ENCODE peak calls at places on chromosomes 4 and X, in six cellular contexts. M is GM20000, N is glutamatergic neuron, Y is WERI-Rb-1, T is tibial nerve, C is neural crest cell. E is an unnamed sample.

GRCh38 chr4:162163892-162164759 is at the start of gene FSTL5:
- DNase-seq in T (peak; percentile 34), M (peak; percentile 14), Y (peak; percentile 99), N (peak; percentile 94), C (peak; percentile 86), E (no peak)

GRCh38 chr4:33482773-33483172 is 2761.5 kb downstream of the ARAP2 start:
- DNase-seq in T (no peak), Y (no peak), N (no peak), C (no peak), M (no peak), E (no peak)

GRCh38 chr4:66489370-66489769 is 819.1 kb upstream of the EPHA5 start:
- DNase-seq in C (no peak), T (no peak), Y (no peak), N (no peak), M (no peak), E (no peak)

GRCh38 chr4:177509346-177509745 is 67.1 kb upstream of the AGA start:
- DNase-seq in T (no peak), M (no peak), N (no peak), C (no peak), Y (no peak), E (no peak)

GRCh38 chrX:94493405-94493804 is 819.4 kb downstream of the FAM133A start:
- DNase-seq in C (no peak), N (no peak), T (no peak), M (no peak), Y (no peak), E (no peak)

GRCh38 chrX:16883487-16883804 is 13.3 kb upstream of the RBBP7 start:
- DNase-seq in N (no peak), T (no peak), Y (no peak), M (no peak), C (no peak), E (no peak)

GRCh38 chrX:116930311-116930710 is 467.5 kb upstream of the CT83 start:
- DNase-seq in C (no peak), T (no peak), M (no peak), Y (no peak), N (no peak), E (no peak)

GRCh38 chr4:25163216-25163615 is 3.0 kb upstream of the SEPSECS start:
- DNase-seq in T (no peak), N (no peak), C (no peak), M (no peak), Y (no peak), E (no peak)

GRCh38 chr4:185167205-185167604 is 24.1 kb downstream of the SLC25A4 start:
- DNase-seq in Y (no peak), T (no peak), M (no peak), N (no peak), C (no peak), E (no peak)

GRCh38 chr4:113060853-113061252 is 11.4 kb downstream of the ANK2 start:
- DNase-seq in M (no peak), Y (no peak), N (no peak), T (no peak), C (no peak), E (no peak)

GRCh38 chr4:98092833-98093439 is 50.3 kb downstream of the STPG2 start:
- DNase-seq in M (no peak), C (no peak), Y (no peak), T (no peak), N (no peak), E (no peak)

GRCh38 chr4:157521916-157522315 is 301.4 kb downstream of the GRIA2 start:
- DNase-seq in T (no peak), C (no peak), Y (no peak), M (no peak), N (no peak), E (no peak)

GRCh38 chrX:34338046-34338445 is 205.9 kb upstream of the FAM47A start:
- DNase-seq in Y (no peak), T (no peak), N (no peak), M (no peak), C (no peak), E (no peak)

DNA sequence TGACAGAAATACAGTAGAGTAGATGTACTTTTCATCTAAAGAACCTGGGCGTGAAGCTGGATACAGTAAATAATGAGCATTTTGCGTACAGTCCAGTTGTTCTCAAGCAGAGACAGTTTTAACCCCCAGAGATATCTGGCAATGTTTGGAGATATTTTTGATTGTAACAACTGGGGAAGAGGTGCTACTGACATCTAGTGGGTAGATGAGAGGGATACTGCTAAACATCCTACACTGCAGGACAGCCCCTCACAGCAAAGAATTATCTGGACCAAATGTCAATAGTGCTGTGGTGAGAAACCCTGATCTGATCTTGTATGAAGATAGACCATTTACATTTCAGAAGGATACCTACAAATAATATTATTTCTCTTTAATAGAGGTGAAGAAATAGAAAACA is 200.2 kb upstream of the FAM47A start:
- DNase-seq in C (no peak), Y (no peak), T (no peak), M (no peak), N (no peak), E (no peak)
- TF ChIP-seq CTCF in C (peak; percentile 55), Y (peak; percentile 48), T (no peak), M (no peak), N (no peak), E (no peak)

GRCh38 chrX:143298663-143299241 is 218.5 kb downstream of the SPANXN3 start:
- DNase-seq in N (no peak), C (no peak), Y (no peak), M (no peak), T (no peak), E (no peak)
- TF ChIP-seq CTCF in N (no peak), C (no peak), Y (no peak), M (no peak), T (no peak), E (no peak)

DNA sequence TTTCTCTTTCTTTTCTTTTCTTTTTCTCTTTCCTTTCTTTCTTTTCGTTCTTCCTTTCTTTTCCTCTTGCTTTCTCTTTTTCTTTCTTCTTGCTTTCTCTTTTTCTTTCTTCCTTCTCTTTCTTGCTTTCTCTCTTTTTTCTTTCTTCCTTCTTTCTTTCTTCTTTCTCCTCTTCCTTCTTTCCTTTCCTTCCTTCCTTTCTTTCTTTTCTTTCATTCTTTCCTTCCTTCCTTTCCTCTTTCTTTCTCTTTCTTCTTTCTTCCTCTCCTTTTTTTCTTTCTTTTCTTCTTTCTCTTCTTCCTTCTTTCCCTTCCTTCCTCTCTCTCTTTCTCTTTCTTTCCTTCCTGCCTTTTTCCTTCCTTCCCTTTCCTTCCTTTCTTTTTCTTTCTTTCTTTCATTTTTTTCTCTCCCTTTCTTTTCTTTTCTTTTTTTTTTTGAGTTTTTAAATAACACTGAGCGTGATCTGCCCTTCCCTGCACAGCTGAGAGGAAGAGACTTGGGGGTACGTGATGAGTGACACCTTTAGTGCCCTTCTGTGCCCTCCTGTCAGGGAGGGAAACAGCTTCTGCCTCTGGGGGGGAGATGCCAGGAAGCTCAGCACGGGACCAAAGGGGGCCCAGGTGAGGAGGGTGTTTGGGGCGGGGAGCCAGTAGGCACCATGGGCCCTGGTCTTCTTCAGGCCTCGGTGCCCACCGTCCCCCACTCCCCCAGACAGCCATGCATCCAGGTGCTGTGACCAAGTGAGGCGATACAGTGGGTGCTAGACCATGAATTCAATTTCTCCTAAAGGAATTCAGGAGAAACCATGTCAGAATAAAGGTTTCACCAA is 36.6 kb upstream of the CDKN2AIP start:
- DNase-seq in Y (no peak), M (no peak), N (no peak), C (no peak), T (no peak), E (no peak)
- TF ChIP-seq CTCF in Y (no peak), M (no peak), N (no peak), C (no peak), T (no peak), E (no peak)

GRCh38 chr4:44738615-44739014 is 12.3 kb upstream of the GNPDA2 start:
- DNase-seq in N (no peak), C (no peak), Y (peak; percentile 17), T (no peak), M (no peak), E (no peak)
- TF ChIP-seq CTCF in N (peak; percentile 44), C (peak; percentile 51), Y (no peak), T (no peak), M (peak; percentile 43), E (no peak)

GRCh38 chr4:87838207-87838606 is 5.4 kb downstream of the MEPE start:
- DNase-seq in N (peak; percentile 17), M (no peak), C (no peak), Y (no peak), T (no peak), E (no peak)
- TF ChIP-seq CTCF in N (no peak), M (no peak), C (peak; percentile 49), Y (peak; percentile 27), T (peak; percentile 8), E (no peak)

DNA sequence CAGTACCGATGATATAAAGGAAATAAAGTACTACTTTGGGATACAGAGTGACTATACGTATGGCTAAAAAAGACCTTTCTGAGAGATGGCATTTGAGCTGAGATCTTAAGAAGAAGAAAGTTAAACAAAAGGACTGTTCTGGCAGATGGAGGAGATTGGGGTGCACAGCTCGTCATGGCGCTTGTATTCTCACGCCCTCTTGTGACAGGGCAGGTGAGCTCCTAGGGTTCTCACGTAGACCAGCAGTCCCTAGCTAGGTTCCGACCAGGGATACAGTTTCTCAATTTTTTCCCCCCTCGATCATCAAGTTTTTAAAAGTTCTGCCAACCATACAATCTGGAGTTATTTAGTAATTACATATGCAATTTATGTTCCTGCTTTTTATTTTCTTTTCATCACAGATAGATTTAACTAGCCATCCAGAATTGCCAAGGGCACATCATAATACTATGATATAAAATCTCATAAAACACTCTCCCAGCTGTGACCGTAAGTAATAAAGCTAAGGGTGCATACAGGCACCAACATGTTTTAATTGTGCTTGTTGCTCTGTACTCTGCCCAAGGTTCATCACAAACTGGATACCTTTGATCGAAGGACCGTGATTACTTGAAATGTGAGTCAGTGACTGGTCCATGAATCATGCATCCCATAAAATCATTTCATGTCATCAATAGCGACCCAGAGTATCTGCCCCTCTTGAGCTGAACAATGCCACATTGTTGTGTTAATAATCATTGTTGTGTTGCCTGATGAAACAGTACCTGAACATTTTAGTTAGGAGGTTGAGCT is 69.4 kb upstream of the ZNF518B start:
- DNase-seq in M (no peak), T (no peak), N (no peak), C (no peak), Y (no peak), E (no peak)
- TF ChIP-seq CTCF in M (no peak), T (no peak), N (no peak), C (no peak), Y (peak; percentile 31), E (no peak)

GRCh38 chr4:88101165-88101564 is 57.3 kb downstream of the ABCG2 start:
- DNase-seq in C (no peak), T (no peak), Y (no peak), M (no peak), N (no peak), E (no peak)

GRCh38 chr4:88093874-88094273 is 64.6 kb downstream of the ABCG2 start:
- DNase-seq in C (no peak), T (no peak), M (no peak), Y (no peak), N (no peak), E (no peak)

GRCh38 chr4:88098993-88099752 is 59.3 kb downstream of the ABCG2 start:
- DNase-seq in C (no peak), N (no peak), M (no peak), Y (no peak), T (no peak), E (no peak)

GRCh38 chr4:88097781-88098180 is 60.7 kb downstream of the ABCG2 start:
- DNase-seq in Y (no peak), C (no peak), N (no peak), T (no peak), M (no peak), E (no peak)

DNA sequence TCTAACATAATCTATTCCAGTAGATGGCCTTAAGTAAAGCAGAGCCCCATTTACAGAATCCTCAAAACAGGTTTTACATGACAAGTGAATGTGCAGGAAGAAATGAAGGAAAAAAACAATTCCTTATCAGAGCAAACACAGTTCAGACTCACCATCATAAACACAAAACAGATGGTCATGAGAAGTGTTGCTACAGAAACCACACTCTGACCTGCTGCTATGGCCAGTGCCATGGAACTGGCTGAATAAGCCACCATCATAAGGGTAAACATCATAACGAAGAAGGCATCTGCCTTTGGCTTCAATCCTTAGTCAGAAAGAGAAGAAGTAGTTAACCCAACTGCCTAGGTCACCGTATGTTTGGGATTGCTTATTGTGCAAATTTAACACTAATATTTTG is 61.1 kb downstream of the ABCG2 start:
- DNase-seq in N (no peak), C (no peak), M (no peak), T (no peak), Y (no peak), E (no peak)
- TF ChIP-seq CTCF in N (no peak), C (no peak), M (no peak), T (no peak), Y (no peak), E (no peak)

E was measured in activated B cell treated with CpG ODN at 0.5 μM for 24 hours.